ENCODE peak calls at places on chromosomes 16 and 17, in seven cellular contexts. One of them, this sample, is unnamed. For H3K9me3, the result is how much of the 10 kb centered on the place peaks cover.

GRCh38 chr17:46191332-46192210 is 1.7 kb downstream of the KANSL1 start:
- DNase-seq in body of pancreas: peak
- DNase-seq in heart right ventricle: no peak
- DNase-seq in effector memory CD4-positive, alpha-beta T cell: no peak
- DNase-seq in left ventricle myocardium inferior: no peak
- DNase-seq in HAP-1: peak
- DNase-seq in CD8-positive, alpha-beta T cell: no peak
- DNase-seq in this sample: no peak

GRCh38 chr17:76383645-76384221 is 676 bp upstream of the SPHK1 start:
- DNase-seq in body of pancreas: peak
- DNase-seq in heart right ventricle: peak
- DNase-seq in effector memory CD4-positive, alpha-beta T cell: no peak
- DNase-seq in left ventricle myocardium inferior: peak
- DNase-seq in HAP-1: peak
- DNase-seq in CD8-positive, alpha-beta T cell: peak
- DNase-seq in this sample: peak

GRCh38 chr17:64281962-64282752 is 19.1 kb upstream of the TEX2 start:
- DNase-seq in body of pancreas: peak
- DNase-seq in heart right ventricle: peak
- DNase-seq in effector memory CD4-positive, alpha-beta T cell: peak
- DNase-seq in left ventricle myocardium inferior: peak
- DNase-seq in HAP-1: peak
- DNase-seq in CD8-positive, alpha-beta T cell: peak
- DNase-seq in this sample: no peak

GRCh38 chr17:69535022-69535570 is 120.6 kb downstream of the MAP2K6 start:
- DNase-seq in body of pancreas: no peak
- DNase-seq in heart right ventricle: no peak
- DNase-seq in effector memory CD4-positive, alpha-beta T cell: no peak
- DNase-seq in left ventricle myocardium inferior: no peak
- DNase-seq in HAP-1: no peak
- DNase-seq in CD8-positive, alpha-beta T cell: no peak
- DNase-seq in this sample: no peak

GRCh38 chr17:75853410-75853809 is 1.7 kb downstream of the WBP2 start:
- DNase-seq in body of pancreas: no peak
- DNase-seq in heart right ventricle: no peak
- DNase-seq in effector memory CD4-positive, alpha-beta T cell: no peak
- DNase-seq in left ventricle myocardium inferior: no peak
- DNase-seq in HAP-1: no peak
- DNase-seq in CD8-positive, alpha-beta T cell: no peak
- DNase-seq in this sample: no peak

GRCh38 chr17:43418441-43419374 is 19.9 kb downstream of the ARL4D start:
- DNase-seq in body of pancreas: peak
- DNase-seq in heart right ventricle: no peak
- DNase-seq in effector memory CD4-positive, alpha-beta T cell: no peak
- DNase-seq in left ventricle myocardium inferior: peak
- DNase-seq in HAP-1: no peak
- DNase-seq in CD8-positive, alpha-beta T cell: no peak
- DNase-seq in this sample: no peak

GRCh38 chr17:61635913-61636432 is 45.0 kb upstream of the NACA2 start:
- DNase-seq in body of pancreas: peak
- DNase-seq in heart right ventricle: no peak
- DNase-seq in effector memory CD4-positive, alpha-beta T cell: peak
- DNase-seq in left ventricle myocardium inferior: no peak
- DNase-seq in HAP-1: peak
- DNase-seq in CD8-positive, alpha-beta T cell: no peak
- DNase-seq in this sample: no peak

GRCh38 chr17:15154618-15155017 is 110.5 kb downstream of the PMP22 start:
- DNase-seq in body of pancreas: no peak
- DNase-seq in heart right ventricle: no peak
- DNase-seq in effector memory CD4-positive, alpha-beta T cell: no peak
- DNase-seq in left ventricle myocardium inferior: no peak
- DNase-seq in HAP-1: no peak
- DNase-seq in CD8-positive, alpha-beta T cell: no peak
- DNase-seq in this sample: no peak

GRCh38 chr17:17694229-17695081 is 13.2 kb downstream of the RAI1 start:
- DNase-seq in body of pancreas: peak
- DNase-seq in heart right ventricle: peak
- DNase-seq in effector memory CD4-positive, alpha-beta T cell: peak
- DNase-seq in left ventricle myocardium inferior: peak
- DNase-seq in HAP-1: peak
- DNase-seq in CD8-positive, alpha-beta T cell: peak
- DNase-seq in this sample: peak

GRCh38 chr16:29804455-29805231 is 1.7 kb upstream of the MAZ start:
- DNase-seq in body of pancreas: peak
- DNase-seq in heart right ventricle: peak
- DNase-seq in effector memory CD4-positive, alpha-beta T cell: no peak
- DNase-seq in left ventricle myocardium inferior: peak
- DNase-seq in HAP-1: peak
- DNase-seq in CD8-positive, alpha-beta T cell: no peak
- DNase-seq in this sample: no peak

GRCh38 chr17:38960402-38960801 is 6.8 kb downstream of the FBXO47 start:
- DNase-seq in body of pancreas: no peak
- DNase-seq in heart right ventricle: no peak
- DNase-seq in effector memory CD4-positive, alpha-beta T cell: no peak
- DNase-seq in left ventricle myocardium inferior: no peak
- DNase-seq in HAP-1: no peak
- DNase-seq in CD8-positive, alpha-beta T cell: no peak
- DNase-seq in this sample: no peak

GRCh38 chr17:80012751-80013741 is 22.6 kb downstream of the TBC1D16 start:
- DNase-seq in body of pancreas: no peak
- DNase-seq in heart right ventricle: no peak
- DNase-seq in effector memory CD4-positive, alpha-beta T cell: no peak
- DNase-seq in left ventricle myocardium inferior: no peak
- DNase-seq in HAP-1: no peak
- DNase-seq in CD8-positive, alpha-beta T cell: no peak
- DNase-seq in this sample: no peak

GRCh38 chr17:28211811-28212210 is 107.2 kb upstream of the TMEM97 start:
- DNase-seq in body of pancreas: no peak
- DNase-seq in heart right ventricle: no peak
- DNase-seq in effector memory CD4-positive, alpha-beta T cell: no peak
- DNase-seq in left ventricle myocardium inferior: no peak
- DNase-seq in HAP-1: no peak
- DNase-seq in CD8-positive, alpha-beta T cell: no peak
- DNase-seq in this sample: no peak

GRCh38 chr16:78607465-78607864 is 508.0 kb downstream of the WWOX start:
- DNase-seq in body of pancreas: no peak
- DNase-seq in heart right ventricle: no peak
- DNase-seq in effector memory CD4-positive, alpha-beta T cell: no peak
- DNase-seq in left ventricle myocardium inferior: no peak
- DNase-seq in HAP-1: no peak
- DNase-seq in CD8-positive, alpha-beta T cell: no peak
- DNase-seq in this sample: no peak

GRCh38 chr16:70381604-70382342 is 35.1 kb downstream of the DDX19A start:
- DNase-seq in body of pancreas: no peak
- DNase-seq in heart right ventricle: no peak
- DNase-seq in effector memory CD4-positive, alpha-beta T cell: no peak
- DNase-seq in left ventricle myocardium inferior: no peak
- DNase-seq in HAP-1: no peak
- DNase-seq in CD8-positive, alpha-beta T cell: no peak
- DNase-seq in this sample: no peak

GRCh38 chr16:70713342-70713741 is 27.5 kb upstream of the MTSS2 start:
- DNase-seq in body of pancreas: no peak
- DNase-seq in heart right ventricle: no peak
- DNase-seq in effector memory CD4-positive, alpha-beta T cell: no peak
- DNase-seq in left ventricle myocardium inferior: no peak
- DNase-seq in HAP-1: no peak
- DNase-seq in CD8-positive, alpha-beta T cell: no peak
- DNase-seq in this sample: no peak

GRCh38 chr17:80720624-80721577 is 176.3 kb downstream of the RPTOR start:
- DNase-seq in body of pancreas: peak
- DNase-seq in heart right ventricle: no peak
- DNase-seq in effector memory CD4-positive, alpha-beta T cell: peak
- DNase-seq in left ventricle myocardium inferior: no peak
- DNase-seq in HAP-1: no peak
- DNase-seq in CD8-positive, alpha-beta T cell: peak
- DNase-seq in this sample: peak

GRCh38 chr16:4392382-4393242 is 21.0 kb downstream of the VASN start:
- DNase-seq in body of pancreas: no peak
- DNase-seq in heart right ventricle: no peak
- DNase-seq in effector memory CD4-positive, alpha-beta T cell: no peak
- DNase-seq in left ventricle myocardium inferior: peak
- DNase-seq in HAP-1: no peak
- DNase-seq in CD8-positive, alpha-beta T cell: no peak
- DNase-seq in this sample: no peak

GRCh38 chr17:77708049-77708448 is 250.5 kb upstream of the TNRC6C start:
- DNase-seq in body of pancreas: no peak
- DNase-seq in heart right ventricle: no peak
- DNase-seq in effector memory CD4-positive, alpha-beta T cell: no peak
- DNase-seq in left ventricle myocardium inferior: no peak
- DNase-seq in HAP-1: no peak
- DNase-seq in CD8-positive, alpha-beta T cell: no peak
- DNase-seq in this sample: no peak

GRCh38 chr16:22262460-22262859 is 34.7 kb upstream of the POLR3E start:
- DNase-seq in body of pancreas: no peak
- DNase-seq in heart right ventricle: no peak
- DNase-seq in effector memory CD4-positive, alpha-beta T cell: no peak
- DNase-seq in left ventricle myocardium inferior: no peak
- DNase-seq in HAP-1: no peak
- DNase-seq in CD8-positive, alpha-beta T cell: no peak
- DNase-seq in this sample: no peak

GRCh38 chr17:73508057-73508930 is 136.0 kb downstream of the SDK2 start:
- DNase-seq in body of pancreas: no peak
- DNase-seq in heart right ventricle: no peak
- DNase-seq in effector memory CD4-positive, alpha-beta T cell: no peak
- DNase-seq in left ventricle myocardium inferior: no peak
- DNase-seq in HAP-1: no peak
- DNase-seq in CD8-positive, alpha-beta T cell: no peak
- DNase-seq in this sample: no peak

GRCh38 chr17:16911141-16911937 is 60.6 kb downstream of the TNFRSF13B start:
- DNase-seq in body of pancreas: no peak
- DNase-seq in heart right ventricle: peak
- DNase-seq in effector memory CD4-positive, alpha-beta T cell: no peak
- DNase-seq in left ventricle myocardium inferior: peak
- DNase-seq in HAP-1: no peak
- DNase-seq in CD8-positive, alpha-beta T cell: peak
- DNase-seq in this sample: peak

GRCh38 chr17:67636841-67637240 is 80.9 kb upstream of the NOL11 start:
- DNase-seq in body of pancreas: peak
- DNase-seq in heart right ventricle: no peak
- DNase-seq in effector memory CD4-positive, alpha-beta T cell: no peak
- DNase-seq in left ventricle myocardium inferior: no peak
- DNase-seq in HAP-1: no peak
- DNase-seq in CD8-positive, alpha-beta T cell: no peak
- DNase-seq in this sample: no peak

GRCh38 chr17:64125937-64126336 is 4.0 kb downstream of the ERN1 start:
- DNase-seq in body of pancreas: no peak
- DNase-seq in heart right ventricle: no peak
- DNase-seq in effector memory CD4-positive, alpha-beta T cell: no peak
- DNase-seq in left ventricle myocardium inferior: no peak
- DNase-seq in HAP-1: no peak
- DNase-seq in CD8-positive, alpha-beta T cell: no peak
- DNase-seq in this sample: no peak

GRCh38 chr16:275041-275621 is 613 bp downstream of the RGS11 start:
- DNase-seq in body of pancreas: no peak
- DNase-seq in heart right ventricle: no peak
- DNase-seq in effector memory CD4-positive, alpha-beta T cell: no peak
- DNase-seq in left ventricle myocardium inferior: no peak
- DNase-seq in HAP-1: no peak
- DNase-seq in CD8-positive, alpha-beta T cell: no peak
- DNase-seq in this sample: peak

GRCh38 chr17:6077746-6078145 is 7.6 kb downstream of the WSCD1 start:
- DNase-seq in body of pancreas: no peak
- DNase-seq in heart right ventricle: no peak
- DNase-seq in effector memory CD4-positive, alpha-beta T cell: no peak
- DNase-seq in left ventricle myocardium inferior: no peak
- DNase-seq in HAP-1: no peak
- DNase-seq in CD8-positive, alpha-beta T cell: no peak
- DNase-seq in this sample: no peak

GRCh38 chr16:78506372-78507193 is 407.1 kb downstream of the WWOX start:
- DNase-seq in body of pancreas: no peak
- DNase-seq in heart right ventricle: no peak
- DNase-seq in effector memory CD4-positive, alpha-beta T cell: no peak
- DNase-seq in left ventricle myocardium inferior: no peak
- DNase-seq in HAP-1: no peak
- DNase-seq in CD8-positive, alpha-beta T cell: no peak
- DNase-seq in this sample: no peak

GRCh38 chr17:77420804-77421634 is 280.2 kb downstream of the SEC14L1 start:
- DNase-seq in body of pancreas: no peak
- DNase-seq in heart right ventricle: no peak
- DNase-seq in effector memory CD4-positive, alpha-beta T cell: peak
- DNase-seq in left ventricle myocardium inferior: no peak
- DNase-seq in HAP-1: no peak
- DNase-seq in CD8-positive, alpha-beta T cell: peak
- DNase-seq in this sample: peak

GRCh38 chr17:21300601-21301571 is 16.4 kb downstream of the MAP2K3 start:
- DNase-seq in body of pancreas: no peak
- DNase-seq in heart right ventricle: no peak
- DNase-seq in effector memory CD4-positive, alpha-beta T cell: no peak
- DNase-seq in left ventricle myocardium inferior: no peak
- DNase-seq in HAP-1: no peak
- DNase-seq in CD8-positive, alpha-beta T cell: no peak
- DNase-seq in this sample: no peak
- H3K9me3 ChIP-seq in body of pancreas: under half
- H3K9me3 ChIP-seq in heart right ventricle: under half
- H3K9me3 ChIP-seq in effector memory CD4-positive, alpha-beta T cell: under half
- H3K9me3 ChIP-seq in left ventricle myocardium inferior: under half
- H3K9me3 ChIP-seq in HAP-1: under half
- H3K9me3 ChIP-seq in CD8-positive, alpha-beta T cell: under half
- H3K9me3 ChIP-seq in this sample: under half

DNA sequence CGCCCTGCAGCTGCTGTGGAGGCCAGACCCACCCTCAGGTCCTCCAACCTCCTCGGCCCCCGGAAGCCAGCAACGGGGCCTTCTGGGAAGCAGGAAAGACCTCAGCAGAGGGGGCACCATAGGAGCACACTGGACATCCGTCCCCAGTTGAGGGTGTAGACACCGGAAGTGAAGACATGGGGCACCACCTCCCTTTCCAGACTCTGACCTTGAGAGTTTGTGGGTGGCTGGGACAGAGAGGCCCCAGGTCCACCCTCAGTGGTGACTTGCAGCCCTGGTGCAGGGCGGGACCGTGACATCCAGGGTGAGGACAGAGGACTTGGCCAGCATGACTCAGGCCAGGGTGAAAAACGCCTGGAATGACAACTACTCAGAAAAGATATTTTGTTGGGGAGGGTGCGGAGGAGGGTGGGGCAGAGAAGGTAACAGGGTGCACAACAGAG is 19.9 kb downstream of the CEP295NL start:
- DNase-seq in body of pancreas: no peak
- DNase-seq in heart right ventricle: peak
- DNase-seq in effector memory CD4-positive, alpha-beta T cell: no peak
- DNase-seq in left ventricle myocardium inferior: peak
- DNase-seq in HAP-1: no peak
- DNase-seq in CD8-positive, alpha-beta T cell: no peak
- DNase-seq in this sample: no peak
- H3K4me3 ChIP-seq in body of pancreas: no peak
- H3K4me3 ChIP-seq in heart right ventricle: peak
- H3K4me3 ChIP-seq in effector memory CD4-positive, alpha-beta T cell: no peak
- H3K4me3 ChIP-seq in left ventricle myocardium inferior: peak
- H3K4me3 ChIP-seq in HAP-1: no peak
- H3K4me3 ChIP-seq in CD8-positive, alpha-beta T cell: no peak
- H3K4me3 ChIP-seq in this sample: no peak

GRCh38 chr17:21677126-21677910 is 15.0 kb upstream of the KCNJ18 start:
- DNase-seq in body of pancreas: no peak
- DNase-seq in heart right ventricle: no peak
- DNase-seq in effector memory CD4-positive, alpha-beta T cell: no peak
- DNase-seq in left ventricle myocardium inferior: no peak
- DNase-seq in HAP-1: no peak
- DNase-seq in CD8-positive, alpha-beta T cell: no peak
- DNase-seq in this sample: no peak
- H3K9me3 ChIP-seq in body of pancreas: under half
- H3K9me3 ChIP-seq in heart right ventricle: under half
- H3K9me3 ChIP-seq in effector memory CD4-positive, alpha-beta T cell: under half
- H3K9me3 ChIP-seq in left ventricle myocardium inferior: under half
- H3K9me3 ChIP-seq in HAP-1: under half
- H3K9me3 ChIP-seq in CD8-positive, alpha-beta T cell: under half
- H3K9me3 ChIP-seq in this sample: under half

GRCh38 chr17:7309628-7310027 is 2.2 kb downstream of the EIF5A start:
- DNase-seq in body of pancreas: no peak
- DNase-seq in heart right ventricle: no peak
- DNase-seq in effector memory CD4-positive, alpha-beta T cell: no peak
- DNase-seq in left ventricle myocardium inferior: no peak
- DNase-seq in HAP-1: no peak
- DNase-seq in CD8-positive, alpha-beta T cell: no peak
- DNase-seq in this sample: no peak
- H3K4me3 ChIP-seq in body of pancreas: no peak
- H3K4me3 ChIP-seq in heart right ventricle: peak
- H3K4me3 ChIP-seq in effector memory CD4-positive, alpha-beta T cell: peak
- H3K4me3 ChIP-seq in left ventricle myocardium inferior: peak
- H3K4me3 ChIP-seq in HAP-1: peak
- H3K4me3 ChIP-seq in CD8-positive, alpha-beta T cell: peak
- H3K4me3 ChIP-seq in this sample: peak

This sample was measured in naive thymus-derived CD4-positive, alpha-beta T cell.